ENCODE peak calls at places on chromosomes 13 and 19, in seven cellular contexts. J is fibroblast of lung, V is K562, C is PC-3, I is keratinocyte, A is SK-N-SH, F is DND-41. X is an unnamed sample. For H3K79me2, the result is how much of the 10 kb centered on the place peaks cover.

GRCh38 chr13:101916758-101917474 is 464.4 kb downstream of the ITGBL1 start:
- DNase-seq in J (no peak), V (no peak), C (no peak), I (no peak), A (peak), F (no peak), X (no peak)

GRCh38 chr13:92613921-92614320 is 612.7 kb upstream of the GPC6 start:
- DNase-seq in J (no peak), V (no peak), C (no peak), I (no peak), A (no peak), F (no peak), X (no peak)

GRCh38 chr19:12841094-12841493 is 2.8 kb downstream of the MAST1 start:
- DNase-seq in J (no peak), V (peak), C (no peak), I (no peak), A (peak), F (no peak), X (peak)

GRCh38 chr19:49520705-49521319 is 7.0 kb upstream of the RCN3 start:
- DNase-seq in J (no peak), V (no peak), C (no peak), I (no peak), A (no peak), F (no peak), X (no peak)

GRCh38 chr19:33403221-33403972 is 29.9 kb downstream of the CEBPG start:
- DNase-seq in J (no peak), V (peak), C (no peak), I (no peak), A (peak), F (no peak), X (no peak)

GRCh38 chr19:15629003-15629880 is 11.5 kb upstream of the CYP4F3 start:
- DNase-seq in J (peak), V (peak), C (peak), I (no peak), A (peak), F (peak), X (peak)

GRCh38 chr13:23678768-23679167 is 108.6 kb downstream of the TNFRSF19 start:
- DNase-seq in J (peak), V (no peak), C (no peak), I (no peak), A (no peak), F (no peak), X (no peak)

GRCh38 chr13:30045916-30046704 is 195.7 kb upstream of the UBL3 start:
- DNase-seq in J (peak), V (no peak), C (peak), I (no peak), A (no peak), F (no peak), X (no peak)

GRCh38 chr13:40981361-40981760 is 37.8 kb downstream of the ELF1 start:
- DNase-seq in J (no peak), V (peak), C (no peak), I (no peak), A (no peak), F (no peak), X (no peak)

GRCh38 chr13:30810261-30810701 is 74.9 kb downstream of the ALOX5AP start:
- DNase-seq in J (no peak), V (no peak), C (no peak), I (no peak), A (peak), F (no peak), X (no peak)

GRCh38 chr13:74771964-74772363 is 637.8 kb upstream of the KLF12 start:
- DNase-seq in J (peak), V (no peak), C (peak), I (no peak), A (no peak), F (no peak), X (no peak)

GRCh38 chr13:60758637-60759036 is 361.6 kb downstream of the TDRD3 start:
- DNase-seq in J (no peak), V (no peak), C (no peak), I (no peak), A (no peak), F (no peak), X (no peak)

GRCh38 chr13:101150998-101151397 is 265.3 kb downstream of the NALCN start:
- DNase-seq in J (peak), V (no peak), C (no peak), I (no peak), A (peak), F (no peak), X (no peak)

GRCh38 chr13:23679214-23679613 is 109.0 kb downstream of the TNFRSF19 start:
- DNase-seq in J (peak), V (no peak), C (peak), I (peak), A (no peak), F (no peak), X (no peak)

GRCh38 chr13:99086869-99087129 is 108.9 kb upstream of the DOCK9 start:
- DNase-seq in J (peak), V (no peak), C (no peak), I (no peak), A (no peak), F (peak), X (peak)

GRCh38 chr13:113741101-113741731 is 17.8 kb upstream of the TMEM255B start:
- DNase-seq in J (peak), V (no peak), C (no peak), I (no peak), A (no peak), F (peak), X (no peak)

GRCh38 chr19:10830370-10830769 is 5.6 kb downstream of the TMED1 start:
- DNase-seq in J (no peak), V (no peak), C (no peak), I (no peak), A (no peak), F (no peak), X (no peak)

GRCh38 chr19:41354343-41354974 is 737 bp upstream of the TGFB1 start:
- DNase-seq in J (no peak), V (no peak), C (no peak), I (no peak), A (no peak), F (no peak), X (no peak)

GRCh38 chr19:47539747-47540311 is 25.0 kb upstream of the NAPA start:
- DNase-seq in J (no peak), V (no peak), C (no peak), I (no peak), A (peak), F (no peak), X (no peak)

GRCh38 chr19:42401365-42402303 is 11.5 kb upstream of the CNFN start:
- DNase-seq in J (peak), V (peak), C (peak), I (no peak), A (peak), F (peak), X (peak)

GRCh38 chr13:48492123-48493075 is 40.5 kb downstream of the RCBTB2 start:
- DNase-seq in J (no peak), V (peak), C (no peak), I (no peak), A (no peak), F (peak), X (no peak)

GRCh38 chr19:58538257-58539168 is 5.4 kb upstream of the TRIM28 start:
- DNase-seq in J (no peak), V (no peak), C (no peak), I (no peak), A (no peak), F (peak), X (peak)

GRCh38 chr13:49580980-49581680 is 4.2 kb downstream of the RCBTB1 start:
- DNase-seq in J (no peak), V (no peak), C (no peak), I (no peak), A (no peak), F (no peak), X (no peak)

GRCh38 chr13:107834717-107835116 is 380.6 kb downstream of the LIG4 start:
- DNase-seq in J (peak), V (no peak), C (no peak), I (no peak), A (no peak), F (no peak), X (no peak)

GRCh38 chr19:41984961-41985360 is 9.1 kb downstream of the ATP1A3 start:
- DNase-seq in J (no peak), V (no peak), C (no peak), I (no peak), A (no peak), F (no peak), X (peak)

GRCh38 chr19:14333101-14333871 is 48.0 kb upstream of the ADGRE5 start:
- DNase-seq in J (peak), V (no peak), C (peak), I (no peak), A (peak), F (no peak), X (peak)

GRCh38 chr19:55362990-55363716 is at the start of gene GARIN5B:
- DNase-seq in J (no peak), V (no peak), C (no peak), I (no peak), A (no peak), F (no peak), X (no peak)

GRCh38 chr19:55454787-55455243 is 6.6 kb downstream of the ISOC2 start:
- DNase-seq in J (no peak), V (peak), C (peak), I (no peak), A (peak), F (peak), X (peak)

GRCh38 chr13:23776698-23777570 is 112.3 kb downstream of the MIPEP start:
- DNase-seq in J (no peak), V (no peak), C (no peak), I (no peak), A (no peak), F (no peak), X (no peak)

GRCh38 chr19:50333737-50334617 is 4.8 kb upstream of the KCNC3 start:
- DNase-seq in J (no peak), V (peak), C (peak), I (no peak), A (peak), F (no peak), X (peak)

GRCh38 chr19:16375936-16376185 is 51.2 kb downstream of the KLF2 start:
- DNase-seq in J (no peak), V (no peak), C (no peak), I (no peak), A (no peak), F (no peak), X (no peak)

GRCh38 chr13:44951184-44951583 is 38.1 kb downstream of the NUFIP1 start:
- DNase-seq in J (peak), V (no peak), C (no peak), I (no peak), A (no peak), F (no peak), X (no peak)

GRCh38 chr19:42497492-42498226 is 30.6 kb downstream of the CEACAM1 start:
- DNase-seq in J (no peak), V (no peak), C (no peak), I (no peak), A (no peak), F (no peak), X (no peak)

DNA sequence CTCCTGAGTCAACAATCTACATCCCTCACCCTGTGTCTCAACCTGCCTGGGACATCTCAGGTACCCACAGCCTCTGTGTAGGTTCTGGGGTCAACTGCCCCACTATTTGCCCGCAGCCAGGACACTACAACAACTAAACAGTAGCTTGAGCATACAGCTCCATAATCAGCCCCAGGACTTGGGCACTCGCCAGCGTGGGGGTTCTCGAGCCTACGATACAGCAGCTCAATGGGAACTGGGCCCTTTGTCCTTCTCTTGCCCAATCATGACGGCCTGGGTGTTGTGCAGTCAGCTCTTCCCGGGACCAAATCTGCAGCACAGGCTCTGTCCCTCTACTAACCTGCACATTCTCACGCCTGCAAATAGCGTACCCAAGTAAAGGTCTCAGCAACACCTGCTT is 1.3 kb downstream of the ZNF180 start:
- DNase-seq in J (no peak), V (no peak), C (no peak), I (no peak), A (no peak), F (no peak), X (no peak)
- H3K79me2 ChIP-seq in J (under half), V (under half), C (under half), I (under half), A (half or more), F (half or more), X (under half)

DNA sequence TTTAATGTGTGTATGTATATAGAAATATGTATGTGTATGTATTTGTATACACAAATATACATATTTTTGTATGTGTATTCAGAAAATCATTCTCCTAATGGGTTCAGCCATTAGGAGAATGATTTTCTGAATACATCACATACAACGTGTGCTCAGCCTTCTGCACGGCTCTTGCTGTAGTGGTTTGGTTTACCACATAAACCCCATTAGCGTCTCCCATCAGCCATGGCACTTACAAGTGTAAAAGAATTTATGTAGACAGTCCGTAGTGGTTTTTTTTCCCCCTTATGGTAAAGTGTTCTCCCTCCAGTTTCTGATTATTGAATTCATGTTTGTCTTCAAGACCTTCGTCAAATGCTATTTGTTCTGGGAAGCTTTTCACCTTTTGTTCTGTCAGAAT is 38.2 kb downstream of the ATP8A2 start:
- DNase-seq in J (no peak), V (no peak), C (no peak), I (no peak), A (no peak), F (no peak), X (no peak)
- H3K79me2 ChIP-seq in J (under half), V (under half), C (under half), I (under half), A (under half), F (under half), X (under half)

GRCh38 chr19:52191374-52191773 is 1.5 kb downstream of the PPP2R1A start:
- DNase-seq in J (no peak), V (no peak), C (no peak), I (no peak), A (no peak), F (no peak), X (no peak)
- H3K79me2 ChIP-seq in J (half or more), V (half or more), C (half or more), I (half or more), A (half or more), F (half or more), X (under half)

GRCh38 chr13:112728375-112729126 is 38.7 kb downstream of the ATP11A start:
- DNase-seq in J (no peak), V (no peak), C (no peak), I (no peak), A (no peak), F (no peak), X (peak)

GRCh38 chr13:112732679-112733078 is 42.8 kb downstream of the ATP11A start:
- DNase-seq in J (no peak), V (no peak), C (no peak), I (no peak), A (no peak), F (no peak), X (no peak)

GRCh38 chr13:112729408-112729807 is 39.6 kb downstream of the ATP11A start:
- DNase-seq in J (no peak), V (peak), C (no peak), I (no peak), A (no peak), F (no peak), X (peak)

GRCh38 chr13:112731667-112732616 is 42.1 kb downstream of the ATP11A start:
- DNase-seq in J (no peak), V (no peak), C (no peak), I (no peak), A (no peak), F (no peak), X (no peak)

DNA sequence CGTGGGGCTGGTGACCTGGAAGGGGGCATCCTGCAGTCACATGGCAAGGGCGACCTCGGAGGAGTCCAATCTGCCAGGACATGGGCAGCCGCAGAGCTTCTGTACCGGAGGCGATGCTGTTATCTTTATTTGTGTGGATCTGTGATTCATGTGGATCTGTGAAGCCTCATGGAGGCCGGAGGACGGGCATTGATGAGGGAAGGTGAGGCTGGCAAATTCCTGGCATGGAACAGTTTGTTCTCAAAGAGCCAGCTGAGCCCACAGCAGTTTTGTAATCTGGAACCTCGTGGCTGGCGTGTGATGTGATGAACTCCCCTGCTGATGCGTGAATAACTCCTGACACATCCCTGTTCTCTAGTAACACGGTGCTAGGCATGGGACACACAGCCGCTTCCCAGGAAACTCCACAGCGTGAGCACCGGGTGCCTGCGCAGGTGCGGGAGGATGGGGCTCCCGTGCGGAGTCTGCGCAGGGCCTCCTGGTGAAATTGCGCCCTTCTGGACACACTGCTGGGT is 40.4 kb downstream of the ATP11A start:
- DNase-seq in J (no peak), V (no peak), C (no peak), I (no peak), A (no peak), F (no peak), X (peak)
- H3K79me2 ChIP-seq in J (under half), V (under half), C (under half), I (under half), A (under half), F (half or more), X (under half)

DNA sequence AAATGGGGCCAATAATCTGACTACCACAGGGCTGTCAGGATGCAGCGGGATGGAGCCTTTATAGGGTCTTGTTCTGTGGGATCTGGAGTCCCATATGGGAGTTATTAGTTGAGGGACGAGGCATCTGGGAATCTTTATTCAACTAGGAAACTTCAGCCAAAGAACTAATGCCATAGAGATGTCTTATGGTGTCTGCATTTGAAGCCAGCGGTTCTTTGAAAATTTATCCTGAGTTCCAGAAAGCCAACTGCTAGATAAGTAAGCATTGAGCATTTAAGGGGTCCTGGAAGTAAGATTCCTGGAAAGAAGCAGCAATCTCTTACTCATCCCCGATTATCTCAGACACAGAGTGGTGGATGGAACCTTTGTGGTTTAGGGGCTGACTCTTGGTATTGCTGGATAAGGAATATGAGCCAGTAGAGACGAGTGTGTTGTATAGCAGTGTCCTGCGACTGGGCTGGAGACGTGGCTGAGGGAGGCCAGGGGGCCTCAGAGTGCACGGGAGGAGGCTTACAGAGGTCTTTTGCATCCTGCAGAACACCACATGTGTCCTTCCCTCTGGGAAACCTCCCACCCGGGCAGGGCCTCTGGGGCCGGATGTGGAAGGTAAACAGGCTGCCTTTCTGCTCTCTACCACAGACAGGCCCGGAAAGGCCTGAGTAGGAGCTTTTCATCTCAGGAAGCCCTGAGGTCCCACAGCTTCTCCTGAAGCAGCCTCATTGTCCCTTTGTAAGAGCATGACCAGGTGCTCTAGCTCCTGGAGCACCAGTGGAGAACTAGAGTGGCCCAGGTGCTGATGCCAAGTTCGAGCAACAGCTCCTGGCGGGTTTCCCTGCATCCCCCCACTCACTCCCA is 28.8 kb downstream of the ACTN4 start:
- DNase-seq in J (peak), V (peak), C (no peak), I (no peak), A (no peak), F (no peak), X (no peak)
- H3K79me2 ChIP-seq in J (half or more), V (half or more), C (half or more), I (half or more), A (half or more), F (half or more), X (under half)

GRCh38 chr19:7907122-7907521 is 3.4 kb downstream of the MAP2K7 start:
- DNase-seq in J (no peak), V (no peak), C (no peak), I (no peak), A (no peak), F (no peak), X (no peak)
- H3K79me2 ChIP-seq in J (under half), V (half or more), C (half or more), I (under half), A (under half), F (half or more), X (under half)